ENCODE peak calls at places on chromosome 1, in four cellular contexts. V, T, E and I are unnamed samples.
A peak's percentile ranks its signal among the peaks of the same experiment; 100 is the strongest.

GRCh38 chr1:205492201-205492667 is 12.2 kb upstream of the CDK18 start:
- DNase-seq in V (no peak), T (no peak), E (peak; percentile 91), I (no peak)

GRCh38 chr1:116556289-116557006 is 14.4 kb downstream of the CD58 start:
- DNase-seq in V (peak; percentile 92), T (peak; percentile 58), E (no peak), I (no peak)

GRCh38 chr1:29485096-29485925 is 249.0 kb downstream of the PTPRU start:
- DNase-seq in V (no peak), T (no peak), E (no peak), I (no peak)

GRCh38 chr1:147723691-147724323 is 36.6 kb downstream of the GJA5 start:
- DNase-seq in V (peak; percentile 28), T (no peak), E (peak; percentile 51), I (no peak)

GRCh38 chr1:200161801-200162200 is 134.3 kb downstream of the NR5A2 start:
- DNase-seq in V (no peak), T (no peak), E (no peak), I (no peak)

GRCh38 chr1:174800221-174800791 is 199.4 kb upstream of the CACYBP start:
- DNase-seq in V (no peak), T (no peak), E (no peak), I (no peak)

GRCh38 chr1:8464987-8465386 is 147.1 kb downstream of the SLC45A1 start:
- DNase-seq in V (no peak), T (no peak), E (no peak), I (no peak)

GRCh38 chr1:22131875-22132486 is 10.9 kb downstream of the WNT4 start:
- DNase-seq in V (peak; percentile 23), T (peak; percentile 91), E (peak; percentile 30), I (no peak)

GRCh38 chr1:75614455-75615379 is 3.8 kb upstream of the SLC44A5 start:
- DNase-seq in V (peak; percentile 19), T (peak; percentile 24), E (peak; percentile 57), I (no peak)

GRCh38 chr1:85330206-85330605 is 53.8 kb upstream of the BCL10 start:
- DNase-seq in V (peak; percentile 67), T (no peak), E (peak; percentile 15), I (no peak)

GRCh38 chr1:181216571-181216994 is 128.1 kb downstream of the IER5 start:
- DNase-seq in V (no peak), T (no peak), E (no peak), I (no peak)

GRCh38 chr1:21046132-21046531 is 130.6 kb downstream of the EIF4G3 start:
- DNase-seq in V (no peak), T (no peak), E (no peak), I (no peak)

GRCh38 chr1:73144321-73144720 is 862.0 kb upstream of the NEGR1 start:
- DNase-seq in V (no peak), T (no peak), E (no peak), I (no peak)

DNA sequence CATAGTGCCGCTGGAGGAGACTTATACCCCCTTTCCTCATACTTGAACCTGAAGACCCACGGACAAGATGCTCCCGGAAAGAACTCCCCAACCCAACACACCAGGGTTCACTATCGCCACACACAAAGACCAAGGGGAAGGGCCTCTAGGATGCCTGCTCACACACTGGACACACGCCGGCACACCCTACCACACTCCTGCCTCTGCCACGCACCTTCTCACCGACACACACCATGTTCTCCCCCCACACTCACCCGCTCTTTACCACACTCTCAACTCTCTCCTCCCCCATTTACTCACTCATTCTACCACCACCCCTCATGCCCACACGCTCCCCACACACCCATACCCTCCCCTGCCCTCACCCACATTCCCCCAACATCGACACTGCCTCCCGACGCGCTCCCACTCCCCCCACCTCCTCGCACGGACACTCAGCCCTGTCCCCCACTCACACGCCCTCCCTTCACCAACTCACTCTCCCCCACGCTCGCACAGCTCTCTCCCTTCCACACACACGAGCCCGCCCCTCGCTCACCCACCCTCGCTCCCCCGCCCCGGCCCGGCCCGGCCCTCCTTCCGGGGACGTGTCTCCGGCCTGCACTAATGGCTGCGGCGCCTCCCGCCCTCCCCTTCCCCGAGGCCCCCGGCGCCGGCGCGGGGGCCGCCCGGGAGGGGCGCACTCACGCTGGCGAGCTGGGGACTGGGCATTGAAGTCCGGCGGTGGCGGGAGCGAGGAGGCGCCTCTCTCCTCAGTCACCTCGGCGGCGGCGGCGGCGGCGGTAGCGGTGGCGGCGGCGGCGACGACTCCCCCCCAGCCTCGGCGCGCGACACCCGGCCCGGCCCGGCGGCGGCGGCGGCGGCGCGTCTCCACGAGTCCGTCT is 626 bp downstream of the PTP4A2 start:
- DNase-seq in V (no peak), T (peak; percentile 87), E (peak; percentile 39), I (no peak)
- TF ChIP-seq POLR2AphosphoS5 in V (peak; percentile 27), T (peak; percentile 8), E (peak; percentile 35), I (no peak)

GRCh38 chr1:151801310-151801820 is 3.9 kb downstream of the LINGO4 start:
- DNase-seq in V (no peak), T (no peak), E (no peak), I (no peak)

GRCh38 chr1:151798571-151798970 is 6.6 kb downstream of the LINGO4 start:
- DNase-seq in V (no peak), T (no peak), E (no peak), I (no peak)

GRCh38 chr1:151800830-151801229 is 4.4 kb downstream of the LINGO4 start:
- DNase-seq in V (no peak), T (no peak), E (no peak), I (no peak)

GRCh38 chr1:151801846-151802245 is 3.4 kb downstream of the LINGO4 start:
- DNase-seq in V (no peak), T (no peak), E (no peak), I (no peak)

DNA sequence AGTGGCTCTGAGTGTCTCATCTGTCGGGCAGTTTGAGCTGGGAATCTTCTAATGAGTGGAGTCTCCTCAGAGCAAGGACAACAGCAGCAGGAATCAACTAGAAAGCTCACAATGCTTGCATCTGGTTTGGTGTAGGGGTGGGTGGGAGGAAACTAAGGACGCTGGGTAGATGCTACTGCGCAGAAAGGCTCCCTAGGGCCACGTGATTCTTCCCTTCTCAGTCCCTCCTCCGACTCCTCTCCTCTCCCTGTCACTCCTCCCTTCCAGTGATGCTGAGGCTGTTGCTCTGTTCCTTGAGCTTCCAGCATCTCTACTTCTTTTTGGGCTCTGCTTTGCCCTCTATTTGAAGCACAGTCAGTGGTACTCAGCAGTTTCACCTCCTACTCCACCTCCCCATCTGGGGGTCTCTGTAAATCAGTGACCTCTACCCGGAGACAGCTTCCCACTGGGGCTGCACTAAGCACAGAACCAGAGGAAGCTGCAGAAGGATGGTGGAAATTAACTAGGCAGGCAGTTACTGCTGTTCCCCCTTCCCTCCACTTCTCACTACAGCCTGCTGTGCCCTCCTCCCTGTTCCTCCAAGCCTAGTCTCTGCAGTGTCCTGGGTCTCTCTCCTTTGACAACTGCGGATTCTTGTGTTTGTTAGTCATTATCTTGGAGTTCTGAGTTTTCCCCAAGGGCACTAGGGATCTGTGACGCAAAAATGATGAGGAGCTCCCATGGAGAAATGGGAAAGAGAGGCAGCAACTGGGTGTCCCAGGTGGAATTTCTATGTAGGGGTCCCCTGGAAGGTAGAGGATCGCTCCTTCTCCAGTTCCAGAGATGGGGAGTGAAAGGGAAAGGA is 5.8 kb downstream of the LINGO4 start:
- DNase-seq in V (no peak), T (no peak), E (no peak), I (no peak)
- TF ChIP-seq TCF7L2 in V (no peak), T (no peak), E (no peak), I (no peak)

DNA sequence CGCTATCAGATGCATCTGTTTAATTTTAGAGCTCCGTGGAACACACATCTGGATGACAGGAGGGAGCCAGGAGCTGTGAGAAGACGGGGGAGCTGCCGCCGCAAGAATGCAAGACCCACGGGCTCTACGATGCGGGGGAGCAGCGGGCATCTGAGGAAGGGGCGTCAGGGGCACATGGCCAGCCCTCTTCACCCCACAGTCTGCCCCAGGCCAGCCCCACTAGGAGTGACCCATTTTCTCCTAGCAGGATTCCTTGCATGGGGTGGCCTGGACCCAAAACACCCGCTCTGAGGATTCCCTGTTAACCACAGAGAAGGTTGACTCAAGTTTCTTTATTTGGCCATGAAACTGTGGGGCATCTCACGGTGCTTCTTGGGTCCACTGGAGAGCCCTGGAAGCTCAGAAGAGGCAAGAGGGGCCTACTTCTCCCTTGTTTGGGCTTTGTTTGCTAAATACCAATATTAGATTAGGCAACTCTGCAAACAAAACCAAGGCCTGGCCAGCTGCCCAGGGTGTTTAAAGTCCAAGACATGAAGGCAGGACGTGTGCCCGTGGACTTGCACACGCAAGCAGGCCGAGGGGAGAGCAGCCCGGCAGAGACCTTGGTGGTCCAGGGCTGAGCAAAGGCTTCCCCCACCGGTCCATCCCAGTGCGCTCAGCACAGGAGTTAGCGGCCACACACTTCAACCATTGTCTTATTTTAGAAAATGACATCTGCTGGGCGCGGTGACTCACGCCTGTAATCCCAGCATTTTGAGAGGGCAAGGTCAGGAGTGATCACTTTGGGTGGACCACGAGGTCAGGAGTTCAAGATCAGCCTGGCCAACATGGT is 89.8 kb downstream of the DHRS3 start:
- DNase-seq in V (no peak), T (peak; percentile 62), E (peak; percentile 98), I (peak; percentile 41)
- TF ChIP-seq POLR2AphosphoS5 in V (no peak), T (peak; percentile 46), E (no peak), I (peak; percentile 77)

GRCh38 chr1:71269823-71270222 is 189.0 kb upstream of the ZRANB2 start:
- DNase-seq in V (no peak), T (no peak), E (no peak), I (no peak)
- TF ChIP-seq TCF7L2 in V (no peak), T (no peak), E (no peak), I (no peak)

GRCh38 chr1:59690531-59690930 is 124.2 kb upstream of the HOOK1 start:
- DNase-seq in V (no peak), T (no peak), E (no peak), I (no peak)
- TF ChIP-seq POLR2AphosphoS5 in V (no peak), T (no peak), E (no peak), I (no peak)

GRCh38 chr1:4931486-4931885 is 277.1 kb downstream of the AJAP1 start:
- DNase-seq in V (no peak), T (no peak), E (no peak), I (no peak)
- TF ChIP-seq TCF7L2 in V (no peak), T (no peak), E (no peak), I (no peak)

GRCh38 chr1:6113745-6114144 is 66.4 kb downstream of the CHD5 start:
- DNase-seq in V (no peak), T (no peak), E (no peak), I (no peak)

GRCh38 chr1:6111571-6111970 is 65.9 kb downstream of the KCNAB2 start:
- DNase-seq in V (no peak), T (no peak), E (no peak), I (no peak)

GRCh38 chr1:6111991-6112689 is 66.5 kb downstream of the KCNAB2 start:
- DNase-seq in V (no peak), T (no peak), E (no peak), I (no peak)

GRCh38 chr1:6113116-6113515 is 67.0 kb downstream of the CHD5 start:
- DNase-seq in V (no peak), T (no peak), E (no peak), I (no peak)

GRCh38 chr1:6112690-6113005 is 67.0 kb downstream of the KCNAB2 start:
- DNase-seq in V (no peak), T (no peak), E (no peak), I (no peak)
- TF ChIP-seq POLR2AphosphoS5 in V (no peak), T (no peak), E (no peak), I (no peak)